ENCODE peak calls at places on chromosomes 7 and 10, in eight cellular contexts. Y is tibial artery, R is breast epithelium, M is GM12878, K is osteoblast, B is suprapubic skin, W is gastrocnemius medialis, H is psoas muscle. Q is an unnamed sample.

GRCh38 chr7:151672706-151673105 is 153.0 kb upstream of the RHEB start:
- DNase-seq in Y (no peak), R (no peak), M (no peak), K (no peak), B (no peak), W (no peak), H (no peak), Q (no peak)

GRCh38 chr10:110226926-110227641 is 19.7 kb downstream of the MXI1 start:
- DNase-seq in Y (peak; percentile 88), R (no peak), M (no peak), K (peak; percentile 95), B (peak; percentile 89), W (peak; percentile 54), H (peak; percentile 75), Q (peak; percentile 84)

GRCh38 chr10:26378763-26379361 is 59.3 kb upstream of the APBB1IP start:
- DNase-seq in Y (no peak), R (no peak), M (no peak), K (no peak), B (no peak), W (peak; percentile 35), H (peak; percentile 21), Q (no peak)

GRCh38 chr10:86079088-86079487 is 287.5 kb downstream of the GRID1 start:
- DNase-seq in Y (no peak), R (no peak), M (no peak), K (peak; percentile 38), B (peak; percentile 16), W (no peak), H (no peak), Q (no peak)

GRCh38 chr7:135715673-135716072 is 12.3 kb downstream of the SLC13A4 start:
- DNase-seq in Y (no peak), R (no peak), M (no peak), K (no peak), B (no peak), W (no peak), H (no peak), Q (no peak)

GRCh38 chr7:74380720-74381119 is 73.0 kb upstream of the GTF2IRD1 start:
- DNase-seq in Y (no peak), R (no peak), M (no peak), K (peak; percentile 73), B (no peak), W (no peak), H (no peak), Q (no peak)

GRCh38 chr7:1240917-1241509 is 8.3 kb downstream of the UNCX start:
- DNase-seq in Y (no peak), R (no peak), M (no peak), K (no peak), B (no peak), W (no peak), H (peak; percentile 4), Q (no peak)

GRCh38 chr10:78405781-78406180 is 372.1 kb downstream of the RPS24 start:
- DNase-seq in Y (peak; percentile 57), R (no peak), M (no peak), K (no peak), B (no peak), W (no peak), H (no peak), Q (no peak)

GRCh38 chr10:73998623-73999622 is 1.0 kb downstream of the VCL start:
- DNase-seq in Y (peak; percentile 85), R (peak; percentile 80), M (no peak), K (peak; percentile 89), B (peak; percentile 79), W (peak; percentile 68), H (peak; percentile 62), Q (peak; percentile 49)

GRCh38 chr10:77125231-77125630 is 512.4 kb downstream of the KCNMA1 start:
- DNase-seq in Y (no peak), R (no peak), M (no peak), K (no peak), B (no peak), W (no peak), H (no peak), Q (no peak)

GRCh38 chr10:50347394-50347802 is 96.1 kb upstream of the ASAH2 start:
- DNase-seq in Y (no peak), R (no peak), M (peak; percentile 89), K (no peak), B (no peak), W (no peak), H (no peak), Q (no peak)

GRCh38 chr7:107201795-107202450 is 33.1 kb downstream of the HBP1 start:
- DNase-seq in Y (no peak), R (no peak), M (no peak), K (peak; percentile 87), B (no peak), W (peak; percentile 87), H (peak; percentile 40), Q (peak; percentile 50)
- TF ChIP-seq CTCF in Y (peak; percentile 38), R (no peak), M (peak; percentile 60), K (peak; percentile 54), B (peak; percentile 43), W (peak; percentile 68), H (peak; percentile 70), Q (peak; percentile 57)

GRCh38 chr7:30433082-30433481 is 45.5 kb downstream of the NOD1 start:
- DNase-seq in Y (peak; percentile 88), R (peak; percentile 56), M (no peak), K (peak; percentile 95), B (no peak), W (peak; percentile 41), H (no peak), Q (peak; percentile 52)

GRCh38 chr7:30427296-30428080 is 51.1 kb downstream of the NOD1 start:
- DNase-seq in Y (no peak), R (peak; percentile 49), M (no peak), K (no peak), B (no peak), W (no peak), H (no peak), Q (no peak)

GRCh38 chr7:30430300-30430699 is 48.3 kb downstream of the NOD1 start:
- DNase-seq in Y (no peak), R (peak; percentile 85), M (no peak), K (no peak), B (no peak), W (no peak), H (no peak), Q (no peak)

GRCh38 chr7:30430777-30431176 is 47.8 kb downstream of the NOD1 start:
- DNase-seq in Y (no peak), R (no peak), M (no peak), K (no peak), B (no peak), W (no peak), H (no peak), Q (no peak)

DNA sequence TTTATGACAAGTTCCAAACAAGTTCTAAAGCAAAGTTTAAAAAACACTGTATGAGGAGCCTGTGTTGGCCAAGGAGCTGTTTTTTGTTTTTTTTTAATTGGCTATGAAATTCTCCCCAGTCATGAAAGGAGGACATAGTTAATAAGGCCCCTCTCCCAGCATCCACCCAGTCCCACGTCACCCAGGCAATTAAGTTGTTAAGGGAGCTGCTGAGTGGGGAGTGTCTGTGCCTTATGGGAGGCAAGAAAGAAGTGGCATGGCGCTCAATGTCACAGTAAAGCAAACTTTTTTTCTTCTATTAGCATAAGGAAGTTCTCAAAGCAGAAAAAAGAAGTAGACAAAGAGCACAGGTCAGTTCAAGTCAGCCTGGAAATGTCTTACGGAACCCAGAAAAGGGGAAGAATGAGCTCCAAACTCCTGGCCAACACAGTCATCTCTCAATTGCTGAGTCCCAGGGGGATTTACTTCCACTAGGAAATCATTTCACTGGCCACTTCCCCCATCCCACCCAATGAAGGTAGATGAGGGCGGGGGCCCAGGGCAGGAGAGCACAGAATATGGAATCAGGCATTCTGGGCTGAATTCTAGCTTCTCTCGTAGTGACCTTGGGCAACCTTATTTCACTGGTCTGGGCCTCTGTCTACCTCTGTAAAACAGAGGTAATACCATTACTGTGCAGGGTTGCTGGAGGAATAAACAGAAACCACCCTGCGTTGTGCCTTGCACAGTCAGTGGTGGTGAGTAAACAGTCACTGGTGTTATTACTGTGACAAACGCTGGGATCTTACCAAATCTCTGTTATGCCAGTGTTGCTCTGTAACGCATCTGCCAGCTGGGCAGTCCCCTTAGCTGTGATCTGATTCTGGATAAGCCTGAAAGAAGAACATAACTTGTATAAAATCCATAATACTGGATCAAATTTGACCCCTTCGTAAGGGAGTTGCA is 49.7 kb downstream of the NOD1 start:
- DNase-seq in Y (no peak), R (no peak), M (no peak), K (no peak), B (no peak), W (no peak), H (no peak), Q (no peak)
- H3K27me3 ChIP-seq in Y (no peaks in the 10 kb centered on the region), R (no peaks in the 10 kb centered on the region), M (no peaks in the 10 kb centered on the region), K (no peaks in the 10 kb centered on the region), B (no peaks in the 10 kb centered on the region), W (no peaks in the 10 kb centered on the region), H (no peaks in the 10 kb centered on the region), Q (no peaks in the 10 kb centered on the region)

DNA sequence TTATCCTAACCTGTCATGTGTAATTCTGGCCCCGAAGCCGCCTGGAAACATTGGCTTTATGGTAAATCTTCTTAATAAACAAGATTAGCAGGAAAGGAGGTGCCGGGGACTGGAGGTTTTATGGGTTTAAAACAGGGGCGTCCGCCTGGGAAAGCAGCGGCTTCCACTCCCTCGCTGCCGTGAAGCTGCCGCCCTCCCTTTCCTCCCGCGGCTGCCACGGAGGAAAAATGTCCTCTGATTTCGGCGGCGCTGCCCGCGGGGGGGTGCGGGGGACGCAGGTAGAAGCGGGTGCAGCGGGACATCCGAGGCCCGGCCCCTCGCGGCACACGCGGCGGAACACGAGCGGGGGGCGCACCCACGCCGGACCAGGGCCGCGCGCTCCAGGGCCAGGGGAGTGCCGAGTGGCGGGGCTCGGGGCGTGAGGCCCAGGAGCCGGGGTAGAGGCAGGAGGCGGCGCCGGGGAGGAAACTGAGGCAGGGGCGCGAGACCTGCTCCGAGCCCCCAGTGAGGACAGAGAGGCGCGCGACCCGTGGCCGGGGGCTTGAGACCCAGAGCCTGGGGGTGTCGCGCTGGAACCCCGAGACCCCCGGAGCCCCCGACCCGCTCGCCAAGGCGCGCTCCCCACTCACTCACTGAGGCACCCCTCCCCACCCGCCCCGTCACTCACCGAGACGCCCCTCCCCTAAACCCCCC is 978 bp downstream of the PTPRN2 start:
- DNase-seq in Y (no peak), R (no peak), M (no peak), K (no peak), B (no peak), W (no peak), H (no peak), Q (no peak)
- H3K9me3 ChIP-seq in Y (no peaks in the 10 kb centered on the region), R (no peaks in the 10 kb centered on the region), M (no peaks in the 10 kb centered on the region), K (no peaks in the 10 kb centered on the region), B (no peaks in the 10 kb centered on the region), W (no peaks in the 10 kb centered on the region), H (no peaks in the 10 kb centered on the region), Q (no peaks in the 10 kb centered on the region)

DNA sequence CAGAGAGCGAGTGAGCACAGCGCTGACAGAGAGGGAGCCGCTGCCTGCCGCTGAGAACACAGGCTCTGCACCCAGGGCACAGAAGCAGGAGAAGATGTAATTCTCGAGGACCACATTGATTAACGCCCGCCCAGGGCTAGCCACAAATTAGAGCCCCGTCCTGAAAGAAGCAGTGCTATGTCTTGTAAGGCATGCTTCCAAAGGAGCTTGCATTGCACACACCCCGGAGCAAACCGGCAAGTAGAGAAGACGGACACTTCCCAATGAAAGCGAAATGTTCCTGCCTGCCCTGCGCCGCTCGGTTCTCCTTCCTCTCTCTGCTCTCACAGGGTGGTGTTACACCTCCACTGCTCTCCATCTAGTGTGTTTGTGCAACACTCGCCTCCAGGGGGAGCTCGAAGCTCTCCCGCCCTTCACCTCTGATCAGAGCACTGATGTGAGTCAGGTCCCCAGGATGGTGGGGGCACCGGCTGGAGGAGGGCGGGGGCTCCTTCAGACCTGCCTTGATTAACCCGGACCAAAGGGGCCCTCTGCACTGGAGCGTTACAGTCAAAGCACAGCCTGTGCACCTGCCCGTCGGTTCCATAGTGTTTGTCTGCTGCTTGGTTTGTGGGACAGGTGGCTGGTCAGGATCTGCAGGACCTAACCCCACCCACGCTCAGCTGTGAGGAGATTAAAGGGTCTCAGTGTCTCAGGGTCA is 316.5 kb downstream of the ADARB2 start:
- DNase-seq in Y (peak; percentile 61), R (peak; percentile 34), M (no peak), K (peak; percentile 23), B (no peak), W (no peak), H (peak; percentile 28), Q (peak; percentile 43)
- TF ChIP-seq CTCF in Y (no peak), R (no peak), M (peak; percentile 93), K (peak; percentile 16), B (peak; percentile 55), W (no peak), H (peak; percentile 27), Q (peak; percentile 47)

GRCh38 chr7:26151953-26152781 is at the start of gene NFE2L3:
- DNase-seq in Y (peak; percentile 75), R (peak; percentile 44), M (no peak), K (peak; percentile 96), B (peak; percentile 66), W (peak; percentile 48), H (peak; percentile 68), Q (peak; percentile 75)
- H3K27me3 ChIP-seq in Y (no peaks in the 10 kb centered on the region), R (no peaks in the 10 kb centered on the region), M (no peaks in the 10 kb centered on the region), K (peaks cover 29% of the 10 kb centered on the region), B (peaks cover 18% of the 10 kb centered on the region), W (peaks cover 44% of the 10 kb centered on the region), H (no peaks in the 10 kb centered on the region), Q (peaks cover 7% of the 10 kb centered on the region)